ENCODE peak calls at places on chromosomes 11 and 22, in eight cellular contexts. R is fibroblast of lung, W is cardiac muscle cell, K is astrocyte of the cerebellum, Z is lower lobe of right lung, O is pancreas, N is adrenal gland, H is A549. Q is an unnamed sample.

GRCh38 chr11:62909107-62909894 is 11.9 kb downstream of the CHRM1 start:
- DNase-seq in R (peak), O (peak), N (peak), Z (peak), W (peak), H (peak), K (peak), Q (no peak)

GRCh38 chr11:58675344-58676155 is 53.1 kb downstream of the CNTF start:
- DNase-seq in Z (peak), N (peak), W (peak), R (peak), O (peak), K (peak), H (peak), Q (peak)

GRCh38 chr22:44753189-44754042 is 1.0 kb downstream of the ARHGAP8 start:
- DNase-seq in R (peak), O (no peak), Z (no peak), H (no peak), K (peak), W (peak), N (no peak), Q (no peak)

GRCh38 chr11:88631497-88631896 is 294.0 kb upstream of the CTSC start:
- DNase-seq in K (peak), H (no peak), Z (no peak), W (no peak), O (no peak), R (peak), N (no peak), Q (no peak)

GRCh38 chr22:29266564-29267461 is 968 bp downstream of the RHBDD3 start:
- DNase-seq in R (peak), O (no peak), H (no peak), K (no peak), Z (no peak), W (peak), N (peak), Q (no peak)

GRCh38 chr11:65412271-65413076 is 10.1 kb upstream of the NEAT1 start:
- DNase-seq in O (peak), W (no peak), N (no peak), Z (peak), R (no peak), H (no peak), K (no peak), Q (no peak)

GRCh38 chr22:46990937-46991520 is 228.6 kb downstream of the TBC1D22A start:
- DNase-seq in R (no peak), O (no peak), N (peak), K (no peak), W (no peak), H (no peak), Z (no peak), Q (no peak)

GRCh38 chr11:58446294-58446693 is 4.3 kb upstream of the OR5B12 start:
- DNase-seq in H (no peak), R (no peak), O (no peak), K (no peak), W (no peak), Z (no peak), N (no peak), Q (no peak)

GRCh38 chr11:58578136-58578634 is 678 bp upstream of the ZFP91 start:
- DNase-seq in Z (peak), O (peak), N (peak), R (peak), H (peak), W (peak), K (peak), Q (peak)

GRCh38 chr22:50729391-50730012 is 8.5 kb upstream of the ACR start:
- DNase-seq in R (no peak), K (no peak), O (peak), Z (peak), H (no peak), W (no peak), N (peak), Q (no peak)

GRCh38 chr11:2988361-2988762 is 3.8 kb downstream of the NAP1L4 start:
- DNase-seq in O (no peak), R (peak), N (no peak), K (no peak), W (no peak), H (no peak), Z (no peak), Q (peak)

GRCh38 chr11:19642185-19642591 is 70.4 kb upstream of the NAV2 start:
- DNase-seq in K (no peak), H (no peak), R (no peak), Z (no peak), O (no peak), W (no peak), N (no peak), Q (no peak)

GRCh38 chr22:19868333-19868732 is 13.7 kb upstream of the GNB1L start:
- DNase-seq in H (no peak), O (no peak), Z (peak), W (no peak), K (no peak), N (peak), R (no peak), Q (no peak)

GRCh38 chr11:31770011-31770410 is 41.1 kb downstream of the PAX6 start:
- DNase-seq in N (no peak), H (no peak), W (no peak), R (no peak), O (no peak), K (no peak), Z (no peak), Q (no peak)

GRCh38 chr11:77044886-77045285 is 10.7 kb downstream of the B3GNT6 start:
- DNase-seq in W (no peak), R (no peak), Z (no peak), N (no peak), O (no peak), K (no peak), H (no peak), Q (no peak)

GRCh38 chr22:50485221-50486131 is 1.2 kb upstream of the MIOX start:
- DNase-seq in R (no peak), O (peak), N (peak), W (no peak), Z (peak), K (no peak), H (no peak), Q (no peak)

GRCh38 chr11:30617762-30618161 is 31.6 kb upstream of the MPPED2 start:
- DNase-seq in K (no peak), N (no peak), H (no peak), R (no peak), O (no peak), W (no peak), Z (no peak), Q (no peak)

GRCh38 chr11:64321533-64321932 is 3.6 kb downstream of the PRDX5 start:
- DNase-seq in H (no peak), R (peak), W (no peak), K (peak), N (no peak), O (peak), Z (peak), Q (no peak)

GRCh38 chr11:27700351-27701261 is at the start of gene BDNF:
- DNase-seq in R (peak), W (peak), K (no peak), Z (no peak), H (peak), O (no peak), N (no peak), Q (no peak)

GRCh38 chr11:11424696-11425095 is 71.6 kb upstream of the CSNK2A3 start:
- DNase-seq in Z (no peak), O (no peak), R (no peak), W (no peak), N (no peak), H (no peak), K (no peak), Q (no peak)

GRCh38 chr11:6319879-6320410 is 356 bp downstream of the CAVIN3 start:
- DNase-seq in N (peak), K (peak), R (peak), Z (peak), H (peak), O (peak), W (peak), Q (no peak)

GRCh38 chr11:64724863-64725535 is 2.0 kb upstream of the NRXN2 start:
- DNase-seq in W (no peak), N (no peak), O (no peak), K (no peak), R (no peak), H (no peak), Z (no peak), Q (no peak)

GRCh38 chr11:8106679-8107078 is 25.7 kb downstream of the TUB start:
- DNase-seq in W (no peak), K (no peak), H (no peak), R (no peak), Z (no peak), O (no peak), N (no peak), Q (no peak)

GRCh38 chr11:46896719-46897406 is 21.5 kb downstream of the LRP4 start:
- DNase-seq in K (no peak), R (peak), H (peak), Z (no peak), W (peak), O (no peak), N (no peak), Q (peak)

GRCh38 chr11:119284344-119285157 is 32.4 kb downstream of the MCAM start:
- DNase-seq in K (peak), Z (no peak), R (peak), H (peak), N (no peak), W (peak), O (no peak), Q (peak)

GRCh38 chr22:46347646-46348045 is 12.1 kb downstream of the TRMU start:
- DNase-seq in K (no peak), Z (peak), H (no peak), W (no peak), O (no peak), N (no peak), R (no peak), Q (no peak)

GRCh38 chr11:65502852-65503603 is 4.2 kb downstream of the MALAT1 start:
- DNase-seq in H (no peak), K (no peak), N (no peak), Z (no peak), O (peak), R (peak), W (no peak), Q (no peak)

GRCh38 chr11:35432464-35432863 is 13.1 kb upstream of the SLC1A2 start:
- DNase-seq in K (no peak), W (no peak), H (no peak), R (no peak), O (no peak), N (no peak), Z (no peak), Q (no peak)

GRCh38 chr11:108734956-108735559 is 70.2 kb downstream of the DDX10 start:
- DNase-seq in N (no peak), K (no peak), O (no peak), W (peak), R (no peak), H (no peak), Z (no peak), Q (peak)

GRCh38 chr11:28529046-28529445 is 420.9 kb downstream of the METTL15 start:
- DNase-seq in Z (no peak), O (no peak), R (peak), H (no peak), N (no peak), W (peak), K (no peak), Q (no peak)

GRCh38 chr11:46333129-46333947 is 13.9 kb upstream of the DGKZ start:
- DNase-seq in W (no peak), R (no peak), O (no peak), H (no peak), Z (no peak), K (no peak), N (no peak), Q (no peak)

GRCh38 chr22:19525116-19525660 is 978 bp upstream of the CLDN5 start:
- DNase-seq in N (no peak), W (no peak), K (no peak), H (no peak), O (no peak), Z (no peak), R (no peak), Q (no peak)

GRCh38 chr22:46484861-46485595 is 52.4 kb downstream of the CELSR1 start:
- DNase-seq in R (peak), N (no peak), O (no peak), W (no peak), H (peak), Z (no peak), K (peak), Q (no peak)

GRCh38 chr11:33692013-33692504 is 8.6 kb downstream of the C11orf91 start:
- DNase-seq in K (peak), R (peak), O (peak), N (peak), Z (no peak), H (peak), W (no peak), Q (no peak)

GRCh38 chr11:1640076-1640946 is 10.7 kb downstream of the KRTAP5-5 start:
- DNase-seq in N (no peak), R (no peak), H (peak), K (no peak), O (peak), Z (no peak), W (peak), Q (no peak)

GRCh38 chr22:30572210-30572609 is 2.3 kb downstream of the GAL3ST1 start:
- DNase-seq in O (no peak), K (no peak), N (no peak), H (no peak), R (peak), Z (no peak), W (no peak), Q (no peak)

GRCh38 chr11:63641727-63642126 is 27.5 kb upstream of the PLAAT3 start:
- DNase-seq in O (no peak), H (no peak), K (peak), N (no peak), W (no peak), R (peak), Z (no peak), Q (no peak)

GRCh38 chr11:119493712-119494111 is 70.7 kb upstream of the THY1 start:
- DNase-seq in R (peak), W (peak), O (peak), Z (no peak), K (no peak), H (no peak), N (no peak), Q (peak)

DNA sequence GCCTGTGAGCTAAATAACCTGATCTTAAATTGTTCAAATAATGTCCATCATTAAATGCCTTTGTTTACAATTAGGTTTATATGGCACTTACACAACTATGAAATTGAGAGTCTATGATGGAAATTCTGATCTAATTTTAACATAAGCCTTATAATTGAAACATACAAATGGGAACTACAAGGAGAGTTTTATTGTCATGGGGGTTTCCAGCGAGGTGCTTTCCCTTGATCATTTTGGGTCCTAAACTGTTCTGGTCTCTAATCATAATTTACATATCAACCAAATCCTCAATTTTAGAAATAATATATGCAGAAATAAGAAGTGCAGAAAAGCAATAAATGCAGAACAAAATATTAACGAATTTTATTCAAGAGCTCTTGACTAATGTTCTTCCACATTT is 44.9 kb downstream of the RRAS2 start:
- DNase-seq in W (no peak), R (no peak), K (no peak), N (no peak), H (no peak), O (no peak), Z (no peak), Q (no peak)
- H3K4me3 ChIP-seq in W (no peak), R (no peak), K (no peak), N (no peak), H (no peak), O (no peak), Z (no peak), Q (no peak)

GRCh38 chr11:115678942-115679341 is 174.7 kb upstream of the CADM1 start:
- DNase-seq in W (peak), K (no peak), O (no peak), R (no peak), Z (no peak), H (peak), N (no peak), Q (no peak)

GRCh38 chr11:115684135-115684534 is 179.9 kb upstream of the CADM1 start:
- DNase-seq in R (no peak), O (no peak), N (no peak), Z (no peak), W (no peak), K (no peak), H (no peak), Q (no peak)

GRCh38 chr11:115679945-115680344 is 175.7 kb upstream of the CADM1 start:
- DNase-seq in K (no peak), O (no peak), R (no peak), H (no peak), W (no peak), Z (no peak), N (no peak), Q (no peak)

GRCh38 chr11:115682101-115682500 is 177.9 kb upstream of the CADM1 start:
- DNase-seq in O (no peak), N (no peak), R (peak), Z (no peak), K (peak), W (no peak), H (no peak), Q (no peak)

GRCh38 chr11:115682901-115683300 is 178.7 kb upstream of the CADM1 start:
- DNase-seq in K (peak), N (no peak), R (peak), O (no peak), H (no peak), W (no peak), Z (no peak), Q (no peak)
- H3K4me3 ChIP-seq in K (no peak), N (no peak), R (no peak), O (no peak), H (no peak), W (no peak), Z (no peak), Q (no peak)

GRCh38 chr22:37187891-37188761 is at the start of gene C1QTNF6:
- DNase-seq in K (no peak), O (no peak), R (peak), W (peak), Z (peak), H (no peak), N (peak), Q (no peak)

GRCh38 chr22:37186228-37186996 is 1.6 kb downstream of the C1QTNF6 start:
- DNase-seq in N (no peak), R (peak), K (peak), H (peak), W (peak), Z (peak), O (no peak), Q (peak)

GRCh38 chr22:37185646-37186227 is 2.3 kb downstream of the C1QTNF6 start:
- DNase-seq in R (no peak), O (no peak), H (no peak), N (no peak), K (no peak), Z (peak), W (no peak), Q (no peak)

GRCh38 chr22:37187552-37187890 is 526 bp downstream of the C1QTNF6 start:
- DNase-seq in O (no peak), W (peak), R (peak), H (no peak), N (no peak), Z (no peak), K (no peak), Q (no peak)

DNA sequence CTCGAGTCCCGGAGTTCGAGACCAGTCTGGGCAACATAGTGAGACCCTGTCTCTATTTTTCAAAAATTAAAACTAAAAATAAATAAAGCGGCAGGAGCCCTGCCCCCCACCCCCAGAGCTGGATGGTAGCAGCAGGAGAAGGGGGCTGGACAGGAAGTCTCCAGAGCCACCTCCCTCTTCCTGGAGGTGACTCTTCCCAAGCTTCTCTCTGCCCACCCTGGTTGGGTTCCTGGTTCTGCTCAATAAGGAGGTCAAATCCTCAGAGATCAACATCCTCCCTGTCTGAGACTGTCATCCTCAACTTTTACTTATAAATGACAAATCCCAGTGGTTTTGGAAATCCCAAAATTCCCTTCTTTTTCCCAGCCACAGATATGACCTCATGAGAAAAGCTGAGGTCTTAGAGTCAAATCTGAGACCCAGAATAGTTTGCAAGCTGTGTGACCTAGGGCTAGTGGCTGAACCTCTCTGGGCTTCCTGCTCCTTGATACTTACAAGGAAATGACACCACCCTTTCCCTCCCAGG is 987 bp downstream of the C1QTNF6 start:
- DNase-seq in K (no peak), W (no peak), H (no peak), Z (peak), O (no peak), N (no peak), R (peak), Q (no peak)
- H3K4me3 ChIP-seq in K (peak), W (no peak), H (peak), Z (peak), O (no peak), N (no peak), R (no peak), Q (peak)

GRCh38 chr22:24695958-24696511 is 78.5 kb downstream of the PIWIL3 start:
- DNase-seq in O (no peak), R (peak), W (peak), Z (peak), H (no peak), N (peak), K (no peak), Q (peak)
- H3K4me3 ChIP-seq in O (no peak), R (no peak), W (no peak), Z (peak), H (no peak), N (no peak), K (no peak), Q (no peak)

Q was measured in Jurkat, Clone E6-1.